ENCODE peak calls at places on chromosomes 5 and 9, in eight cellular contexts. O, Q, U, E, J, G, T and A are unnamed samples.

GRCh38 chr5:1152156-1152555 is 40.3 kb upstream of the SLC12A7 start:
- DNase-seq in E (no peak), J (no peak), U (no peak), G (no peak), O (no peak), T (no peak), Q (no peak), A (no peak)

GRCh38 chr5:39896706-39897105 is 471.9 kb upstream of the DAB2 start:
- DNase-seq in J (no peak), E (no peak), G (no peak), T (no peak), O (no peak), Q (no peak), U (no peak), A (no peak)

GRCh38 chr9:28212979-28213378 is 639.7 kb upstream of the C9orf72 start:
- DNase-seq in E (no peak), J (no peak), T (no peak), G (peak), O (no peak), Q (peak), U (peak), A (peak)

GRCh38 chr5:175230299-175230698 is 213.7 kb downstream of the DRD1 start:
- DNase-seq in E (no peak), J (no peak), O (no peak), G (no peak), Q (no peak), U (no peak), T (no peak), A (no peak)

GRCh38 chr9:2290382-2290781 is 275.2 kb downstream of the SMARCA2 start:
- DNase-seq in Q (no peak), T (no peak), J (no peak), O (no peak), E (no peak), U (no peak), G (no peak), A (no peak)

GRCh38 chr5:123414975-123415374 is 8.2 kb downstream of the CEP120 start:
- DNase-seq in T (no peak), O (no peak), J (no peak), U (no peak), G (no peak), E (no peak), Q (no peak), A (no peak)

GRCh38 chr9:112137066-112137465 is 38.0 kb downstream of the SUSD1 start:
- DNase-seq in E (no peak), J (no peak), T (no peak), Q (no peak), O (no peak), G (no peak), U (no peak), A (no peak)

GRCh38 chr9:115591584-115591984 is 473.6 kb upstream of the TNC start:
- DNase-seq in G (peak), Q (peak), J (peak), E (peak), U (peak), T (peak), O (no peak), A (peak)

GRCh38 chr5:130580264-130580663 is 584.8 kb downstream of the HINT1 start:
- DNase-seq in Q (no peak), E (no peak), G (no peak), U (no peak), T (no peak), O (no peak), J (no peak), A (no peak)

GRCh38 chr9:73775757-73776156 is 624.1 kb downstream of the ANXA1 start:
- DNase-seq in Q (no peak), U (no peak), E (no peak), O (no peak), G (no peak), T (no peak), J (no peak), A (no peak)

GRCh38 chr9:94161673-94162072 is 77.4 kb downstream of the PTPDC1 start:
- DNase-seq in E (no peak), O (no peak), U (no peak), G (no peak), J (no peak), Q (no peak), T (no peak), A (no peak)

GRCh38 chr5:3694819-3695218 is 99.2 kb downstream of the IRX1 start:
- DNase-seq in U (no peak), O (no peak), J (no peak), Q (no peak), G (no peak), E (no peak), T (no peak), A (no peak)

GRCh38 chr5:9009931-9010652 is 535.8 kb downstream of the SEMA5A start:
- DNase-seq in O (no peak), U (no peak), J (no peak), G (no peak), Q (peak), T (no peak), E (no peak), A (peak)

GRCh38 chr5:102547659-102548058 is 48.9 kb upstream of the SLCO6A1 start:
- DNase-seq in J (no peak), G (no peak), T (no peak), E (no peak), Q (no peak), U (no peak), O (no peak), A (no peak)

GRCh38 chr5:96745844-96746531 is 61.8 kb downstream of the ERAP1 start:
- DNase-seq in Q (no peak), O (no peak), E (no peak), J (no peak), T (peak), G (no peak), U (no peak), A (no peak)

GRCh38 chr5:14882658-14883580 is 11.3 kb upstream of the ANKH start:
- DNase-seq in U (no peak), G (no peak), O (no peak), J (no peak), T (no peak), E (no peak), Q (no peak), A (no peak)
- TF ChIP-seq CTCF in U (no peak), G (no peak), O (no peak), J (no peak), T (no peak), E (no peak), Q (no peak), A (no peak)

DNA sequence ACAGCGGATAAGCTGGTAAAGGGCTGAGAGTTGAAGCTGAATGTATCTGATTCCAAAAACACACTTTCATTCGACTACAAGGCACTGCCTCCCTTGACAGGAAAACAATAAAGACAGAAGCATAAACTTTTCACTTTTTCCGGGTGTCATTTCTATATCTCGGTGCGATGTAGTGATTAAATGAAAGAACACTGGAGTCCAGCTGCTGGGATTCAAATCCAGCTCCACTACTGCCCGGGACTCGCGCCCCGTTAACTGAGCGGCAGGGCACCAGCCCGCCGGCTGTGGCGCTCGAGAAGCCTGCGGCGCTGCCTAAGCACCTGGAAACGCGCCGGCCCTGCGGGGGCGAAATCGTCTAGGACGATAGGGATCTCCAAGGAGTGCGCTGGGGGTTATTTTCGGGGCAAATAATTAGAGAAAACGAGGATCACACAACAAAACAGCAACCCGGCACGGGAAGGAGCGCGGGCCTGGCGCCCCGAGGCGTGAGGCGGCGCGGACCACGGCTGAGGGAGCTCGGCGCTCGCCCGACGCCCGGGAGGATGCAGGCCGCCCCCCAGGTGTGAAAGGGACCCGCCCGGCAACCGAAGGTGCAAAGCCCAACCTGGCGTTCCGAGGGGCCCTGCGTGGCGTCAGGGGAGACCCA is 837 bp downstream of the UIMC1 start:
- DNase-seq in T (peak), E (no peak), U (no peak), O (no peak), Q (no peak), J (peak), G (peak), A (peak)
- TF ChIP-seq CTCF in T (peak), E (peak), U (peak), O (peak), Q (peak), J (peak), G (peak), A (peak)

GRCh38 chr5:31237159-31237558 is 43.7 kb downstream of the CDH6 start:
- DNase-seq in E (no peak), J (no peak), G (no peak), Q (no peak), U (no peak), O (no peak), T (peak), A (peak)
- TF ChIP-seq CTCF in E (no peak), J (no peak), G (peak), Q (peak), U (no peak), O (peak), T (peak), A (no peak)

DNA sequence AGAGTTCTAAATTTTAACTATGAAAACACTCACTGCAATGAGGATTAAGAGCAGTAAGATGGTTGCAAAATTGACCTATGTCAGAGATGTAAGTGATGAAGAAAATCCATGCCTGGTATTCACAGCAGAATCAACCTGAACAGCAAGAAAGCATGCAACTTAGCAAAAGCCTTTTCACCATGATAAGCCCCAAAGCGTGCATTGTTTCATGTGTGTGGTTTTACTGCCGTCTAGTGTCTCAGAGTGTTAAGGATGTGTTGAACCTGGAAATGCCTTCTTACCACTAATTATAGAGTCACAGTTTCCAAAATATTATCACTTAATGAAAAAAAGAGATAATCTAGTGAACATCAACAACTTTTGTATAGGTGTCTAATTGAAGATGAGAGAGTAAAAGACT is 415.2 kb upstream of the TRPC7 start:
- DNase-seq in J (no peak), O (no peak), Q (no peak), G (no peak), E (no peak), U (no peak), T (no peak), A (peak)
- TF ChIP-seq CTCF in J (peak), O (peak), Q (no peak), G (peak), E (no peak), U (no peak), T (peak), A (no peak)

GRCh38 chr9:127224178-127224882 is 40.2 kb upstream of the GARNL3 start:
- DNase-seq in G (peak), U (peak), T (peak), E (peak), O (peak), Q (no peak), J (peak), A (peak)
- TF ChIP-seq CTCF in G (peak), U (peak), T (no peak), E (peak), O (no peak), Q (peak), J (peak), A (no peak)

DNA sequence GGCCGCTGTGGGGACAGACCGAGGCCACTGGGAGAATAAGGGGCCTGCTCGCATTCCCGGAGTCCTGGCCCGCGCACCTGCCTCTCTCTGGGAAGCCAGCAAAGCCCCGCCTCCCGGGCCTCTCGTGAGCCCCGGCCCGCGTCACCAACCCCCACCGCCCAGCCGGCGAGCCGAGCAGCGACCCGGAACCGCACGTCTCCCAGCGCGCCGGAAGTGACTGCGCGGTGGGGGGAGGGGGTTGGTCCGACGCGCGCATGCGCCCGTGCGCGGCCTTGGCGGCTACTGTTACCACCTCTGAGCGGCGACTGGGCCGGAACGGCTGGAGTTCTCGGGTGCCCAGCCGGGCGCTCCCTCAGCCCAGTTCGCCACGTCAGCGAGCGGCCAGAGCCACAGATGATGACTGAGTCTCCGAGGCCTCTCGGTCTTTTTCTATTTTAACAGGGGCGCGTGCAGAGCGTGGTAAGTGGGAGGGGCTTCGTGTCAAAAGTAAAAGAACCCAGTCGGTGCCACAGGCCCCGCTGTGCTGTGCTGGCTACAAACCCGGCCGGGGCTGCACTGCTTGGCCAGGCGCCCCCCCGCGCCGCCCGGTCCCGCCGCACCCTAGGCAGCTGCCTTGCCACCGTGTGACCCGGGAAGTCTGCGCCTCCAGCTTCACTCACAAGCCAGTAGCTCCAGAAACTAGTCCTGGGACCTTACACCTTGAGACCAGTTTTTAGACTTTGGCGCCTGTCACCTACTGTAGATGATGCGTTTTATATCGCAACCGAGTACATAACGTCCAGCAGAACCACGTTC is at the start of gene GOLGA1:
- DNase-seq in E (peak), J (peak), O (peak), T (peak), G (peak), U (peak), Q (peak), A (peak)
- TF ChIP-seq CTCF in E (no peak), J (no peak), O (no peak), T (no peak), G (no peak), U (no peak), Q (no peak), A (no peak)

DNA sequence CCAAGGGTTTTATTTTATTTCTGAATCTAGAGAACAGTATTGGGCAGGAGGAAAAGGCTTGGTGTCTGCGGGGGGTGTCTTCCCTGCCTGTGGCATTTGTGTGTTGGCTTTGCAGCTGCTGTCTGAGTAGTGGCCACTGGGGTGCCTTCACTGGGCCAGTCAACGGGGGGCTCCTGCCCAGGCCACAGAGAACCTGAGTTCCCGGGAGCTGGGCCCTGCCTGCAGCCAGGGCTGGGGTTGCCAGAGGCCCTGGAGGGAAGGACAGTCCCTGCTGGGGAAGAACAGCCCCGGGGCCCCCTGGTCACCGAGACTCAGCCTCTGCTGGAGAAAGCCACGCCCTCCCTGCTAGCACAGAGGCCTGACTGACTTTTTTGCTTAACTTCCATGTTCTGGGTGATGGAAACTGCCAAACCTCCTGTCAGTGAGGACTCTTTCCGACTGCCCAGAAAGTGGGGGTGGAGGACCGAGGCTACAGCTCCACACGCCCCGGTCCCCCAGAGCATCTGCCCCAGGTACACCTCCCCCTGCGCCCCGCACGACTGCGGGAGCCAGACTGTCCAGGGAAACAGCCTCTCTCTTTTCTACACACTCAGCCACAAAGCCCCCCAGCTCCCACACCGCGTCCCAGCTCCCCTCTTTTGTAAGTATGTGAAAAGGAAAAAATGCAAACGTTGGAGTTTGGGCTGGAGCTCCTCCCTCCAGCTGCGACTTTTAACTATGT is 133.4 kb downstream of the DAB2IP start:
- DNase-seq in J (peak), U (no peak), Q (no peak), T (peak), G (no peak), E (no peak), O (no peak), A (no peak)
- TF ChIP-seq CTCF in J (peak), U (peak), Q (no peak), T (peak), G (peak), E (no peak), O (no peak), A (no peak)

GRCh38 chr5:177496111-177497010 is 1.0 kb downstream of the PDLIM7 start:
- DNase-seq in U (peak), T (peak), E (no peak), O (peak), G (peak), Q (peak), J (peak), A (peak)
- TF ChIP-seq CTCF in U (peak), T (peak), E (peak), O (no peak), G (peak), Q (peak), J (peak), A (peak)